ENCODE peak calls at places on chromosomes 5 and 9, in eight cellular contexts. X, N, T, P, R, S, C and W are unnamed samples.

GRCh38 chr9:16361118-16361517 is 509.4 kb downstream of the BNC2 start:
- DNase-seq in R (no peak), P (no peak), C (no peak), T (no peak), S (no peak), N (no peak), X (no peak), W (no peak)

GRCh38 chr9:107739601-107740082 is 250.1 kb upstream of the KLF4 start:
- DNase-seq in N (no peak), C (no peak), P (no peak), T (no peak), X (peak), S (peak), R (peak), W (peak)

GRCh38 chr9:71004196-71004595 is 117.2 kb downstream of the TRPM3 start:
- DNase-seq in N (no peak), C (no peak), X (peak), T (no peak), R (no peak), P (no peak), S (no peak), W (no peak)

GRCh38 chr9:78213696-78214095 is 22.2 kb upstream of the CEP78 start:
- DNase-seq in C (no peak), P (no peak), N (peak), R (no peak), T (no peak), X (peak), S (no peak), W (no peak)

GRCh38 chr9:92506184-92506857 is 24.0 kb upstream of the ASPN start:
- DNase-seq in S (no peak), T (no peak), R (no peak), P (no peak), X (peak), C (no peak), N (peak), W (no peak)

GRCh38 chr9:88804289-88804596 is 187.0 kb upstream of the S1PR3 start:
- DNase-seq in T (no peak), S (no peak), R (no peak), X (no peak), C (no peak), P (no peak), N (no peak), W (no peak)

GRCh38 chr5:53366245-53366644 is 114.2 kb upstream of the FST start:
- DNase-seq in S (no peak), C (no peak), P (no peak), N (no peak), R (no peak), X (no peak), T (no peak), W (no peak)

GRCh38 chr9:129262261-129262660 is 84.2 kb upstream of the IER5L start:
- DNase-seq in P (no peak), R (no peak), X (no peak), S (no peak), N (no peak), T (no peak), C (no peak), W (no peak)

GRCh38 chr9:90035471-90035870 is 430.7 kb downstream of the GADD45G start:
- DNase-seq in X (no peak), P (no peak), R (no peak), N (no peak), T (no peak), C (no peak), S (no peak), W (no peak)

GRCh38 chr9:33044677-33045282 is 19.7 kb downstream of the DNAJA1 start:
- DNase-seq in T (peak), P (peak), S (peak), R (peak), X (peak), N (no peak), C (no peak), W (peak)

GRCh38 chr5:142640316-142641005 is 45.4 kb downstream of the FGF1 start:
- DNase-seq in C (no peak), P (no peak), R (no peak), X (no peak), N (no peak), S (no peak), T (no peak), W (no peak)

GRCh38 chr5:160278356-160278755 is 34.0 kb downstream of the CCNJL start:
- DNase-seq in C (no peak), T (no peak), R (no peak), P (no peak), S (no peak), N (no peak), X (no peak), W (no peak)

GRCh38 chr9:138102246-138103051 is 224.9 kb downstream of the CACNA1B start:
- DNase-seq in C (no peak), N (no peak), S (no peak), T (no peak), R (no peak), P (no peak), X (no peak), W (no peak)

GRCh38 chr9:127809562-127810377 is 7.1 kb downstream of the FPGS start:
- DNase-seq in X (no peak), S (no peak), T (no peak), N (peak), P (peak), R (no peak), C (no peak), W (peak)

GRCh38 chr5:95285406-95285761 is 490 bp upstream of the MCTP1 start:
- DNase-seq in T (no peak), N (no peak), X (peak), C (no peak), R (no peak), S (no peak), P (peak), W (no peak)

GRCh38 chr9:94079236-94079635 is 5.0 kb upstream of the PTPDC1 start:
- DNase-seq in C (no peak), S (no peak), P (no peak), T (no peak), X (no peak), N (no peak), R (no peak), W (no peak)

GRCh38 chr9:122251351-122251750 is 13.3 kb downstream of the RBM18 start:
- DNase-seq in N (peak), S (no peak), R (no peak), T (no peak), C (no peak), P (no peak), X (no peak), W (no peak)

GRCh38 chr9:27085456-27085855 is 23.6 kb upstream of the TEK start:
- DNase-seq in N (peak), P (no peak), C (no peak), S (no peak), R (no peak), X (no peak), T (no peak), W (no peak)

GRCh38 chr5:63439537-63439936 is 522.7 kb downstream of the HTR1A start:
- DNase-seq in X (no peak), N (no peak), T (no peak), C (no peak), P (no peak), R (no peak), S (no peak), W (no peak)

GRCh38 chr9:35907732-35908483 is 1.4 kb upstream of the SPAAR start:
- DNase-seq in P (peak), R (peak), T (peak), C (no peak), S (peak), N (peak), X (peak), W (no peak)

GRCh38 chr5:4651811-4652565 is 488.1 kb upstream of the ADAMTS16 start:
- DNase-seq in N (no peak), R (no peak), S (no peak), P (no peak), T (no peak), X (no peak), C (no peak), W (no peak)

GRCh38 chr9:89400398-89401116 is 82.3 kb downstream of the SECISBP2 start:
- DNase-seq in C (no peak), P (no peak), R (no peak), S (no peak), X (no peak), T (no peak), N (no peak), W (no peak)

GRCh38 chr5:124868661-124869060 is 122.2 kb upstream of the ZNF608 start:
- DNase-seq in T (no peak), P (no peak), C (no peak), R (no peak), N (no peak), X (no peak), S (no peak), W (no peak)

GRCh38 chr9:36625006-36625600 is 52.4 kb downstream of the MELK start:
- DNase-seq in X (peak), P (no peak), S (peak), T (no peak), N (peak), C (no peak), R (peak), W (no peak)

GRCh38 chr5:181173420-181174342 is 26.3 kb downstream of the OR2V2 start:
- DNase-seq in P (no peak), S (peak), R (no peak), X (no peak), N (peak), C (peak), T (no peak), W (peak)

GRCh38 chr5:17217421-17218352 is at the start of gene BASP1:
- DNase-seq in C (no peak), T (peak), S (no peak), R (peak), X (peak), P (peak), N (no peak), W (peak)

GRCh38 chr5:173326501-173326960 is 1.7 kb downstream of the STC2 start:
- DNase-seq in T (no peak), P (no peak), R (no peak), N (no peak), S (peak), X (peak), C (no peak), W (no peak)

GRCh38 chr9:85162822-85163221 is 493.3 kb downstream of the NTRK2 start:
- DNase-seq in P (no peak), X (no peak), T (no peak), R (no peak), S (no peak), C (no peak), N (no peak), W (no peak)

GRCh38 chr9:101465330-101465915 is 29.8 kb upstream of the ALDOB start:
- DNase-seq in N (peak), S (peak), T (no peak), C (no peak), P (peak), R (peak), X (peak), W (no peak)